ENCODE peak calls at places on chromosome 11, in nine cellular contexts. J, Z, A, D, Q, P, F, E and B are unnamed samples.

GRCh38 chr11:78040691-78041379 is 17.8 kb upstream of the KCTD14 start:
- DNase-seq in J (no peak), Z (no peak), A (no peak), D (peak; percentile 20), Q (no peak), P (no peak), F (no peak), E (peak; percentile 21), B (no peak)

GRCh38 chr11:8597182-8597581 is 3.2 kb upstream of the STK33 start:
- DNase-seq in J (no peak), Z (no peak), A (no peak), D (no peak), Q (peak; percentile 14), P (no peak), F (no peak), E (no peak), B (peak; percentile 37)

GRCh38 chr11:83140691-83141455 is 16.1 kb upstream of the PCF11 start:
- DNase-seq in J (no peak), Z (no peak), A (no peak), D (no peak), Q (no peak), P (peak; percentile 67), F (no peak), E (no peak), B (no peak)

GRCh38 chr11:96397863-96398262 is 8.1 kb downstream of the JRKL start:
- DNase-seq in J (no peak), Z (no peak), A (no peak), D (no peak), Q (no peak), P (no peak), F (no peak), E (no peak), B (no peak)

GRCh38 chr11:106152013-106152412 is 74.6 kb downstream of the AASDHPPT start:
- DNase-seq in J (no peak), Z (no peak), A (no peak), D (no peak), Q (no peak), P (no peak), F (peak; percentile 8), E (no peak), B (no peak)

GRCh38 chr11:1842149-1843097 is 3.6 kb downstream of the TNNI2 start:
- DNase-seq in J (no peak), Z (no peak), A (no peak), D (no peak), Q (no peak), P (no peak), F (no peak), E (no peak), B (no peak)

GRCh38 chr11:103806130-103806900 is 230.1 kb upstream of the DDI1 start:
- DNase-seq in J (peak; percentile 77), Z (no peak), A (no peak), D (no peak), Q (peak; percentile 63), P (peak; percentile 7), F (no peak), E (no peak), B (peak; percentile 88)

GRCh38 chr11:133934599-133935550 is 21.9 kb downstream of the IGSF9B start:
- DNase-seq in J (no peak), Z (peak; percentile 50), A (no peak), D (no peak), Q (peak; percentile 81), P (peak; percentile 14), F (no peak), E (no peak), B (no peak)

GRCh38 chr11:118198370-118198769 is 21.9 kb upstream of the SCN2B start:
- DNase-seq in J (peak; percentile 13), Z (peak; percentile 78), A (peak; percentile 66), D (peak; percentile 85), Q (peak; percentile 36), P (peak; percentile 84), F (peak; percentile 56), E (peak; percentile 45), B (peak; percentile 51)

GRCh38 chr11:21921151-21921550 is 271.7 kb upstream of the ANO5 start:
- DNase-seq in J (no peak), Z (no peak), A (no peak), D (no peak), Q (no peak), P (no peak), F (no peak), E (no peak), B (no peak)

GRCh38 chr11:16834384-16834783 is 95.9 kb downstream of the C11orf58 start:
- DNase-seq in J (no peak), Z (no peak), A (no peak), D (no peak), Q (no peak), P (no peak), F (no peak), E (no peak), B (no peak)

GRCh38 chr11:15748107-15748506 is 608.2 kb downstream of the SOX6 start:
- DNase-seq in J (no peak), Z (no peak), A (no peak), D (no peak), Q (no peak), P (no peak), F (no peak), E (no peak), B (peak; percentile 36)

GRCh38 chr11:1762537-1763302 is 1.0 kb downstream of the CTSD start:
- DNase-seq in J (no peak), Z (no peak), A (peak; percentile 16), D (no peak), Q (no peak), P (no peak), F (no peak), E (no peak), B (no peak)

GRCh38 chr11:76617553-76618265 is 52.8 kb downstream of the LRRC32 start:
- DNase-seq in J (no peak), Z (no peak), A (no peak), D (no peak), Q (no peak), P (no peak), F (no peak), E (no peak), B (peak; percentile 75)

GRCh38 chr11:35035894-35036408 is 103.0 kb upstream of the CD44 start:
- DNase-seq in J (no peak), Z (no peak), A (no peak), D (no peak), Q (peak; percentile 94), P (peak; percentile 78), F (no peak), E (no peak), B (peak; percentile 85)

GRCh38 chr11:10455637-10456487 is 798 bp downstream of the AMPD3 start:
- DNase-seq in J (no peak), Z (no peak), A (peak; percentile 56), D (peak; percentile 85), Q (peak; percentile 85), P (peak; percentile 92), F (no peak), E (peak; percentile 50), B (peak; percentile 88)

GRCh38 chr11:65699306-65699705 is 12.7 kb upstream of the KAT5 start:
- DNase-seq in J (no peak), Z (no peak), A (no peak), D (no peak), Q (no peak), P (no peak), F (no peak), E (no peak), B (no peak)

GRCh38 chr11:8265681-8266241 is 2.1 kb upstream of the LMO1 start:
- DNase-seq in J (no peak), Z (no peak), A (no peak), D (no peak), Q (no peak), P (no peak), F (no peak), E (no peak), B (no peak)

GRCh38 chr11:110128161-110128560 is 35.0 kb downstream of the ZC3H12C start:
- DNase-seq in J (no peak), Z (no peak), A (peak; percentile 53), D (no peak), Q (no peak), P (no peak), F (peak; percentile 88), E (no peak), B (peak; percentile 48)

GRCh38 chr11:12249590-12250260 is 127.6 kb upstream of the PARVA start:
- DNase-seq in J (no peak), Z (no peak), A (peak; percentile 98), D (no peak), Q (no peak), P (no peak), F (no peak), E (peak; percentile 84), B (no peak)